ENCODE peak calls at places on chromosomes 3 and 15, in four cellular contexts. One of them, this sample, is unnamed.

GRCh38 chr3:119289371-119289770 is 4.8 kb upstream of the ARHGAP31 start:
- DNase-seq in HepG2: no peak
- DNase-seq in K562: no peak
- DNase-seq in GM12878: no peak
- DNase-seq in this sample: no peak

GRCh38 chr15:52050416-52050815 is 31.4 kb downstream of the MAPK6 start:
- DNase-seq in HepG2: no peak
- DNase-seq in K562: no peak
- DNase-seq in GM12878: no peak
- DNase-seq in this sample: no peak

GRCh38 chr3:43855674-43856299 is 165.0 kb downstream of the ABHD5 start:
- DNase-seq in HepG2: peak
- DNase-seq in K562: no peak
- DNase-seq in GM12878: peak
- DNase-seq in this sample: peak

GRCh38 chr3:146817705-146818104 is 212.6 kb upstream of the PLSCR5 start:
- DNase-seq in HepG2: no peak
- DNase-seq in K562: no peak
- DNase-seq in GM12878: no peak
- DNase-seq in this sample: no peak

GRCh38 chr3:130379274-130379673 is 33.8 kb downstream of the COL6A5 start:
- DNase-seq in HepG2: no peak
- DNase-seq in K562: no peak
- DNase-seq in GM12878: no peak
- DNase-seq in this sample: no peak

GRCh38 chr3:4834403-4834866 is 144.8 kb upstream of the BHLHE40 start:
- DNase-seq in HepG2: no peak
- DNase-seq in K562: peak
- DNase-seq in GM12878: no peak
- DNase-seq in this sample: no peak

GRCh38 chr3:158430968-158431367 is 140.0 kb upstream of the MLF1 start:
- DNase-seq in HepG2: no peak
- DNase-seq in K562: no peak
- DNase-seq in GM12878: no peak
- DNase-seq in this sample: no peak

GRCh38 chr15:38530113-38530512 is 34.5 kb downstream of the RASGRP1 start:
- DNase-seq in HepG2: no peak
- DNase-seq in K562: no peak
- DNase-seq in GM12878: peak
- DNase-seq in this sample: no peak

GRCh38 chr3:126267169-126267975 is 87.0 kb upstream of the ALDH1L1 start:
- DNase-seq in HepG2: peak
- DNase-seq in K562: no peak
- DNase-seq in GM12878: no peak
- DNase-seq in this sample: no peak

GRCh38 chr3:30597769-30598134 is 8.6 kb upstream of the TGFBR2 start:
- DNase-seq in HepG2: no peak
- DNase-seq in K562: no peak
- DNase-seq in GM12878: no peak
- DNase-seq in this sample: no peak

GRCh38 chr15:65069179-65069578 is 1.4 kb upstream of the RASL12 start:
- DNase-seq in HepG2: no peak
- DNase-seq in K562: no peak
- DNase-seq in GM12878: no peak
- DNase-seq in this sample: no peak

GRCh38 chr3:156837130-156837529 is 11.0 kb downstream of the LEKR1 start:
- DNase-seq in HepG2: no peak
- DNase-seq in K562: no peak
- DNase-seq in GM12878: no peak
- DNase-seq in this sample: no peak

GRCh38 chr3:32392530-32393302 is 1.1 kb downstream of the CMTM7 start:
- DNase-seq in HepG2: no peak
- DNase-seq in K562: no peak
- DNase-seq in GM12878: no peak
- DNase-seq in this sample: no peak

GRCh38 chr15:85282504-85283115 is 97.8 kb upstream of the AKAP13 start:
- DNase-seq in HepG2: no peak
- DNase-seq in K562: no peak
- DNase-seq in GM12878: no peak
- DNase-seq in this sample: no peak

GRCh38 chr3:11717768-11718581 is 74.3 kb upstream of the VGLL4 start:
- DNase-seq in HepG2: peak
- DNase-seq in K562: no peak
- DNase-seq in GM12878: no peak
- DNase-seq in this sample: no peak

GRCh38 chr3:39361252-39361927 is 21.8 kb upstream of the SLC25A38 start:
- DNase-seq in HepG2: no peak
- DNase-seq in K562: no peak
- DNase-seq in GM12878: no peak
- DNase-seq in this sample: no peak

GRCh38 chr3:105351821-105352220 is 14.9 kb upstream of the ALCAM start:
- DNase-seq in HepG2: no peak
- DNase-seq in K562: no peak
- DNase-seq in GM12878: no peak
- DNase-seq in this sample: no peak

GRCh38 chr3:184361532-184361931 is at the start of the genes CLCN2 and POLR2H:
- DNase-seq in HepG2: peak
- DNase-seq in K562: peak
- DNase-seq in GM12878: no peak
- DNase-seq in this sample: peak

GRCh38 chr3:137174514-137174913 is 216.7 kb downstream of the IL20RB start:
- DNase-seq in HepG2: no peak
- DNase-seq in K562: no peak
- DNase-seq in GM12878: no peak
- DNase-seq in this sample: no peak

GRCh38 chr3:67000006-67000405 is 1.9 kb downstream of the KBTBD8 start:
- DNase-seq in HepG2: no peak
- DNase-seq in K562: no peak
- DNase-seq in GM12878: peak
- DNase-seq in this sample: no peak

DNA sequence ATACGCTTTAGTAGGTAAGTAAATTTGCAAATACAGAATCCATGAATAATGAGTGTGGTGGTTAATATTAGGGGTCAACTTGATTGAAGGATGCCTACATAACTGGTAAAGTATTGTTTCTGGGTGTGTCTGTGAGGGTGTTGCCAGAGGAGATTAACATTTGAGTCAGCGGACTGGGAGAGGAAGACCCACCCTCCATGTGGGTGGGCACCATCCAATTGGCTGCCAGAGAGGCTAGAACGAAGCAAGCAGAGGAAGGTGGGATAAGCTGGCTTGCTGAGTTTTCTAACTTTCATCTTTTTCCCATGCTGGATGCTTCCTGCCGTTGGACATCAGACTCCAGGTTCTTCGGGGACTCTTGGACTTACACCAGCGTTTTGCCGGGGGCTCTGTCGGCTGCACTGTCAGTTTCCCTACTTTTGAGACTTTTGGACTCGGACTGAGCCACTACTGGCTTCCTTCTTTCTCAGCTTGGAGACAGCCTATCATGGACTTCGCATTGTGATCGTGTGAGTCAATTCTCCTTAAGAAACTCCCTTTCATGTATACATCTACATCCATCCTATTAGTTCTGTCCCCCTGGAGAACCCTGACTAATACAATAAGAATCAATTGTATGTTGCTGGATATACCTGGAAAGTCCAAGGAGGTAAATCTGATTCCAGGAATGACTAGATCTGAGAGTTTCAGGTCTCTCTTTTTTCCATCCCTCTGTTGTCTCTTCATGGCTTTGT is 25.8 kb upstream of the NEDD4 start:
- DNase-seq in HepG2: no peak
- DNase-seq in K562: no peak
- DNase-seq in GM12878: no peak
- DNase-seq in this sample: no peak
- TF ChIP-seq FOXK2 in HepG2: no peak
- TF ChIP-seq FOXK2 in K562: no peak
- TF ChIP-seq FOXK2 in GM12878: no peak
- TF ChIP-seq FOXK2 in this sample: no peak

GRCh38 chr3:89186446-89186845 is 79.0 kb downstream of the EPHA3 start:
- DNase-seq in HepG2: no peak
- DNase-seq in K562: no peak
- DNase-seq in GM12878: no peak
- DNase-seq in this sample: no peak
- TF ChIP-seq FOXK2 in HepG2: no peak
- TF ChIP-seq FOXK2 in K562: no peak
- TF ChIP-seq FOXK2 in GM12878: no peak
- TF ChIP-seq FOXK2 in this sample: no peak

GRCh38 chr3:71409352-71409751 is 174.2 kb downstream of the FOXP1 start:
- DNase-seq in HepG2: no peak
- DNase-seq in K562: no peak
- DNase-seq in GM12878: no peak
- DNase-seq in this sample: no peak

GRCh38 chr3:71406945-71407629 is 176.4 kb downstream of the FOXP1 start:
- DNase-seq in HepG2: no peak
- DNase-seq in K562: no peak
- DNase-seq in GM12878: no peak
- DNase-seq in this sample: no peak

GRCh38 chr3:71402872-71403271 is 180.7 kb downstream of the FOXP1 start:
- DNase-seq in HepG2: no peak
- DNase-seq in K562: no peak
- DNase-seq in GM12878: no peak
- DNase-seq in this sample: no peak

GRCh38 chr3:71408903-71409302 is 174.6 kb downstream of the FOXP1 start:
- DNase-seq in HepG2: no peak
- DNase-seq in K562: no peak
- DNase-seq in GM12878: no peak
- DNase-seq in this sample: no peak

DNA sequence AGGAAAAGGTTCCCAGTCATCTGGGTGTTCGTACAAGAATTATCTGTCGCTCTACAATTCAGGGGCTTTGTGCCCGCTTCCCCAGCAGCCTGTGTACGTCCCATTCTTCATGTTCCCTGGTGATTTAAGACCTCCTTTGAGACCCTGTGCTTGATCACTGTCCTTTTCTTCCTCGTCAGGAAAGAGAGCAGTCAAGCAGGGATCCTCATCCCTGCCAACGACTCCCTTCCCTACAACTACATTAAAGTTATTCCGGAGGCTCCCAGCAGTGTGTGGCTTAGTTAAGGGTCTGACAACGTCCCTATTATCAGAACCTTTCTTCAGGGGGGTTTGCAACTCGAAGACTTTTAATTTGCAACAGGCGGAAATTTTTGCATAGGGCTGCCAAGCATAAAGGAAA is 175.7 kb downstream of the FOXP1 start:
- DNase-seq in HepG2: no peak
- DNase-seq in K562: no peak
- DNase-seq in GM12878: no peak
- DNase-seq in this sample: no peak
- TF ChIP-seq FOXK2 in HepG2: no peak
- TF ChIP-seq FOXK2 in K562: no peak
- TF ChIP-seq FOXK2 in GM12878: no peak
- TF ChIP-seq FOXK2 in this sample: no peak

GRCh38 chr15:57215371-57215770 is 160.9 kb upstream of the CGNL1 start:
- DNase-seq in HepG2: no peak
- DNase-seq in K562: no peak
- DNase-seq in GM12878: no peak
- DNase-seq in this sample: no peak
- TF ChIP-seq FOXK2 in HepG2: no peak
- TF ChIP-seq FOXK2 in K562: no peak
- TF ChIP-seq FOXK2 in GM12878: no peak
- TF ChIP-seq FOXK2 in this sample: no peak

GRCh38 chr15:101445109-101445508 is 44.4 kb downstream of the PCSK6 start:
- DNase-seq in HepG2: no peak
- DNase-seq in K562: no peak
- DNase-seq in GM12878: no peak
- DNase-seq in this sample: no peak

GRCh38 chr15:101447168-101447533 is 42.4 kb downstream of the PCSK6 start:
- DNase-seq in HepG2: no peak
- DNase-seq in K562: no peak
- DNase-seq in GM12878: no peak
- DNase-seq in this sample: no peak

GRCh38 chr15:101447561-101448071 is 41.9 kb downstream of the PCSK6 start:
- DNase-seq in HepG2: no peak
- DNase-seq in K562: no peak
- DNase-seq in GM12878: no peak
- DNase-seq in this sample: no peak

GRCh38 chr15:101446527-101447167 is 42.9 kb downstream of the PCSK6 start:
- DNase-seq in HepG2: peak
- DNase-seq in K562: no peak
- DNase-seq in GM12878: no peak
- DNase-seq in this sample: no peak

GRCh38 chr15:101445562-101446526 is 43.7 kb downstream of the PCSK6 start:
- DNase-seq in HepG2: peak
- DNase-seq in K562: no peak
- DNase-seq in GM12878: no peak
- DNase-seq in this sample: no peak
- TF ChIP-seq FOXK2 in HepG2: peak
- TF ChIP-seq FOXK2 in K562: peak
- TF ChIP-seq FOXK2 in GM12878: no peak
- TF ChIP-seq FOXK2 in this sample: no peak

DNA sequence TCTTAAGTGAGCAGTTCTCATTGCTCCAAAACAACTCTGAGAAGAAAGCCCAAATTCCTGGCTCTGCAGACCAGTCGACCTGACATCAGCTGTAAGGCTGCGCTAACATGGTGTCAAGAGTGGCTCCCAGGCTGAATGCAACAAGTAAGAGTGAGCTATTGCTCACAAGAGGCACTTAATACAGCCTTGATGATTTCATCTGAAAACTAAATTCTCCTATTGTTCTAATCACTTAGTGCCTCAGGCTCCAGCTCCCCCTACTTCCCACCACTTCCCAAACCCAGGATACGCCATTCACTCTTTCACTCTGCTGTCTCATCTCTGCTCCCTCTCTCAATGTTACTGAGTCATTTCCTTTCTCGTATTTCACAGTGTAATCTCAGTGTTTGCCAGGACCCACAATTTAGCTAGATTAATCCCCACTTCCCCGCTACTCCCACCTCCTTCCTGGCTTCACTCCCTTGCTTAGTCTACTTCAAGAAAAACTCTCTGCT is 81.7 kb downstream of the WWTR1 start:
- DNase-seq in HepG2: peak
- DNase-seq in K562: peak
- DNase-seq in GM12878: no peak
- DNase-seq in this sample: peak
- TF ChIP-seq FOXK2 in HepG2: no peak
- TF ChIP-seq FOXK2 in K562: no peak
- TF ChIP-seq FOXK2 in GM12878: no peak
- TF ChIP-seq FOXK2 in this sample: no peak